ENCODE peak calls at places on chromosomes 4 and X, in eight cellular contexts. N is left ventricle myocardium inferior, T is Panc1, R is psoas muscle, X is uterus, H is suprapubic skin, B is breast epithelium, J is sigmoid colon. K is an unnamed sample.

GRCh38 chr4:88106205-88106604 is 52.2 kb downstream of the ABCG2 start:
- DNase-seq in X (no peak), B (no peak), J (no peak), T (peak; percentile 61), N (no peak), H (no peak), R (no peak), K (no peak)

GRCh38 chr4:112302320-112303274 is 5.4 kb downstream of the ALPK1 start:
- DNase-seq in N (no peak), J (no peak), R (no peak), H (no peak), X (no peak), B (no peak), T (no peak), K (no peak)

GRCh38 chr4:154073107-154073817 is 284.4 kb upstream of the SFRP2 start:
- DNase-seq in R (no peak), N (no peak), T (no peak), J (no peak), X (no peak), H (no peak), B (no peak), K (no peak)

GRCh38 chrX:108299101-108299591 is 139.1 kb downstream of the COL4A6 start:
- DNase-seq in R (no peak), B (no peak), T (no peak), N (no peak), X (no peak), H (no peak), J (no peak), K (no peak)

GRCh38 chrX:69285881-69286545 is 120.8 kb upstream of the PJA1 start:
- DNase-seq in B (peak; percentile 23), N (peak; percentile 67), T (no peak), X (peak; percentile 86), J (peak; percentile 85), R (peak; percentile 68), H (no peak), K (no peak)

GRCh38 chr4:139651282-139652194 is 14.1 kb upstream of the MGST2 start:
- DNase-seq in R (peak; percentile 83), X (peak; percentile 94), B (peak; percentile 60), J (peak; percentile 91), H (peak; percentile 93), N (peak; percentile 80), T (no peak), K (peak; percentile 66)

GRCh38 chrX:13868481-13869040 is 51.7 kb upstream of the GPM6B start:
- DNase-seq in B (no peak), H (no peak), X (no peak), J (no peak), N (no peak), R (no peak), T (no peak), K (no peak)

GRCh38 chr4:172578712-172579111 is 589.9 kb upstream of the GALNT7 start:
- DNase-seq in N (no peak), H (no peak), X (no peak), J (no peak), B (no peak), T (no peak), R (no peak), K (no peak)

GRCh38 chrX:3811331-3812311 is 98.2 kb upstream of the PRKX start:
- DNase-seq in X (peak; percentile 18), J (no peak), R (no peak), B (peak; percentile 35), H (no peak), N (no peak), T (no peak), K (no peak)

GRCh38 chrX:12610079-12610478 is 181.1 kb upstream of the PRPS2 start:
- DNase-seq in N (no peak), R (no peak), X (no peak), B (no peak), H (no peak), T (no peak), J (no peak), K (no peak)

GRCh38 chr4:55348436-55348835 is 2.4 kb downstream of the SRD5A3 start:
- DNase-seq in X (no peak), H (no peak), J (no peak), R (no peak), N (no peak), B (no peak), T (peak; percentile 10), K (no peak)

GRCh38 chrX:47460561-47460960 is 22.5 kb downstream of the ZNF41 start:
- DNase-seq in B (no peak), J (no peak), N (no peak), H (no peak), R (no peak), T (no peak), X (no peak), K (no peak)

GRCh38 chr4:77913353-77913752 is 50.7 kb downstream of the MRPL1 start:
- DNase-seq in J (no peak), B (no peak), T (no peak), N (no peak), X (no peak), H (no peak), R (no peak), K (no peak)

GRCh38 chr4:184288451-184289178 is 70.9 kb upstream of the ENPP6 start:
- DNase-seq in J (no peak), X (no peak), B (no peak), T (no peak), R (no peak), N (no peak), H (no peak), K (no peak)

DNA sequence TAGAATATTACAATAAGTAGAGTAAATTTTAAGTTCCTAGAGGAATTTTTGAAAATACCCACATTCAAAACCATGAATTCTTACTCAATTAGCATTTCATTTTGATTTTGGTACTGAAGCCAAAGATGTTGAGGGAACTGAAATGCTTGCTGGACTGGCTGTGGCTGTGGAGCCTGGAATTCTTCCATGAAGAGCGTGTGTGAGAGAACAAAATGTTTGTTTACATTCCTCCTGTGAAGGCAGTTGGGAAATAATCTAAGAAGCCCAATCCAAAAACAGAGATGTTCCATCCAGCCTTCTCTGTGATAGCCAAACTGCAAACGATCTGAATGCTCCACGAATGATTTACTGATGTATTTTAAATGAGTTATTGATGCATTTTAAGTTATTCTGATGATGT is 3.8 kb upstream of the ADH1B start:
- DNase-seq in T (no peak), H (no peak), J (peak; percentile 94), X (peak; percentile 90), N (peak; percentile 54), B (peak; percentile 36), R (peak; percentile 61), K (no peak)
- H3K4me1 ChIP-seq in T (no peaks in the 10 kb centered on the region), H (peaks cover 36% of the 10 kb centered on the region), J (peaks cover 20% of the 10 kb centered on the region), X (peaks cover 6% of the 10 kb centered on the region), N (peaks cover 26% of the 10 kb centered on the region), B (no peaks in the 10 kb centered on the region), R (peaks cover 28% of the 10 kb centered on the region), K (no peaks in the 10 kb centered on the region)

GRCh38 chr4:181189751-181190150 is 1053.5 kb upstream of the TENM3 start:
- DNase-seq in B (no peak), N (no peak), J (no peak), R (no peak), H (no peak), X (no peak), T (no peak), K (no peak)

GRCh38 chr4:181193162-181193930 is 1049.9 kb upstream of the TENM3 start:
- DNase-seq in X (no peak), B (no peak), T (no peak), J (no peak), H (no peak), R (no peak), N (no peak), K (no peak)

DNA sequence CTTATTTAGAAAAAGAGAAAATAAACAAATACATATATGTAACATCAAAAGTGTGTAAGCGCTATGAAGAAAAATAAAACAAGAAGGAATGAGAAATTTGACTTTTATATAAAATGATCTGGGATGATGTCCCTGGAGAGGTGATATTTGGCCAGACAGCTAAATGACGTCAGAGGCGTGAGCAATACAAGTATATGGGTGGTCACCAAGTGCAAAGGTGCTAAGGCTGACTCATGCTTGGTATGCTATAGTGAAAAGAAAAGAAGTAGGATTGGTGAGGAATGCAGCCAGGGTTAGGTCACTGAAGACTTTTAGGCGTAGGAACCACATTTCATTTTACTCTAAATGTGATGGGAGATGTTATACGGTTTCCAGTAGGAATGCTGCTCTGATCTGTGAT is 1049.1 kb upstream of the TENM3 start:
- DNase-seq in R (no peak), X (no peak), J (no peak), T (no peak), H (no peak), B (no peak), N (no peak), K (no peak)
- H3K27ac ChIP-seq in R (no peak overlapping the region), X (no peak overlapping the region), J (no peak overlapping the region), T (no peak overlapping the region), H (no peak overlapping the region), B (no peak overlapping the region), N (no peak overlapping the region), K (no peak overlapping the region)

GRCh38 chrX:1506916-1507315 is 30.1 kb downstream of the P2RY8 start:
- DNase-seq in B (no peak), X (no peak), R (no peak), J (no peak), N (no peak), H (peak; percentile 56), T (no peak), K (no peak)

GRCh38 chrX:1507511-1508463 is 29.2 kb downstream of the P2RY8 start:
- DNase-seq in B (no peak), X (no peak), H (peak; percentile 71), N (no peak), J (peak; percentile 32), T (no peak), R (no peak), K (no peak)

GRCh38 chrX:1500701-1501624 is 36.0 kb downstream of the P2RY8 start:
- DNase-seq in R (no peak), B (no peak), T (no peak), J (no peak), N (no peak), X (no peak), H (peak; percentile 65), K (no peak)

GRCh38 chrX:1502853-1503252 is 34.1 kb downstream of the P2RY8 start:
- DNase-seq in J (no peak), H (no peak), B (no peak), T (no peak), X (no peak), R (no peak), N (no peak), K (no peak)

GRCh38 chrX:1502241-1502640 is 34.7 kb downstream of the P2RY8 start:
- DNase-seq in X (no peak), N (no peak), H (peak; percentile 58), B (no peak), J (no peak), T (no peak), R (no peak), K (no peak)
- H3K9me3 ChIP-seq in X (no peaks in the 10 kb centered on the region), N (no peaks in the 10 kb centered on the region), H (no peaks in the 10 kb centered on the region), B (no peaks in the 10 kb centered on the region), J (no peaks in the 10 kb centered on the region), T (no peaks in the 10 kb centered on the region), R (no peaks in the 10 kb centered on the region), K (no peaks in the 10 kb centered on the region)

DNA sequence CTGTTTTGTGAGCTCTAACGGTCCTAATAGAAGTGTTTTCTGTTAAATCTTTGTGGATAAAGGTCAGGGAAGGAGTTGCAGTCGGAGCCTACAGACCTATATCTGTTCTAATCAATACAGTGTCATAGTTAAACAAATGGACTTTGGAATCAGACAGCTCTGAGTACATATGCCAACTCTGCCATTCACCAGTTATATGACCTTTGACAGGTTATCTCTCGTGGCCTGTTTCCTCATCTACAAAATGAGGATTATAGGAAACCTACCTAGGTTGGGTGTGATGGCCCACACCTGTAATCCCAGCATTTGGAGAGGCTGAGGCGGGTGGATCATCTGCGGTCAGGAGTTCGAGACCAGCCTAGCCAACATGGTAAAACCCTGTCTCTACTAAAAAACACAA is 89.7 kb downstream of the MID1IP1 start:
- DNase-seq in B (no peak), X (no peak), J (no peak), N (no peak), R (no peak), T (no peak), H (no peak), K (no peak)
- H3K4me1 ChIP-seq in B (no peaks in the 10 kb centered on the region), X (no peaks in the 10 kb centered on the region), J (no peaks in the 10 kb centered on the region), N (no peaks in the 10 kb centered on the region), R (no peaks in the 10 kb centered on the region), T (no peaks in the 10 kb centered on the region), H (no peaks in the 10 kb centered on the region), K (no peaks in the 10 kb centered on the region)

K was measured in RWPE2.